ENCODE peak calls at places on chromosomes 7 and 10, in nine cellular contexts. One of them, this sample, is unnamed.

GRCh38 chr10:12644380-12645144 is 295.2 kb downstream of the CAMK1D start:
- DNase-seq in fibroblast of the aortic adventitia: no peak
- DNase-seq in IMR-90: no peak
- DNase-seq in PC-9: no peak
- DNase-seq in A549: no peak
- DNase-seq in GM23338: no peak
- DNase-seq in cardiac muscle cell: no peak
- DNase-seq in BJ: no peak
- DNase-seq in ovary: no peak
- DNase-seq in this sample: no peak

GRCh38 chr10:57694956-57695605 is 572.6 kb downstream of the IPMK start:
- DNase-seq in fibroblast of the aortic adventitia: no peak
- DNase-seq in IMR-90: peak
- DNase-seq in PC-9: no peak
- DNase-seq in A549: no peak
- DNase-seq in GM23338: no peak
- DNase-seq in cardiac muscle cell: no peak
- DNase-seq in BJ: no peak
- DNase-seq in ovary: no peak
- DNase-seq in this sample: peak

GRCh38 chr7:157027568-157028527 is 17.4 kb upstream of the MNX1 start:
- DNase-seq in fibroblast of the aortic adventitia: no peak
- DNase-seq in IMR-90: no peak
- DNase-seq in PC-9: peak
- DNase-seq in A549: no peak
- DNase-seq in GM23338: no peak
- DNase-seq in cardiac muscle cell: no peak
- DNase-seq in BJ: no peak
- DNase-seq in ovary: no peak
- DNase-seq in this sample: peak

GRCh38 chr7:46710927-46711326 is 789.9 kb upstream of the IGFBP3 start:
- DNase-seq in fibroblast of the aortic adventitia: no peak
- DNase-seq in IMR-90: no peak
- DNase-seq in PC-9: no peak
- DNase-seq in A549: no peak
- DNase-seq in GM23338: no peak
- DNase-seq in cardiac muscle cell: no peak
- DNase-seq in BJ: peak
- DNase-seq in ovary: no peak
- DNase-seq in this sample: peak

GRCh38 chr7:16579216-16579615 is 52.6 kb downstream of the LRRC72 start:
- DNase-seq in fibroblast of the aortic adventitia: no peak
- DNase-seq in IMR-90: no peak
- DNase-seq in PC-9: no peak
- DNase-seq in A549: no peak
- DNase-seq in GM23338: no peak
- DNase-seq in cardiac muscle cell: no peak
- DNase-seq in BJ: no peak
- DNase-seq in ovary: no peak
- DNase-seq in this sample: no peak

GRCh38 chr7:3520206-3520605 is 219.2 kb downstream of the SDK1 start:
- DNase-seq in fibroblast of the aortic adventitia: no peak
- DNase-seq in IMR-90: no peak
- DNase-seq in PC-9: no peak
- DNase-seq in A549: no peak
- DNase-seq in GM23338: no peak
- DNase-seq in cardiac muscle cell: peak
- DNase-seq in BJ: no peak
- DNase-seq in ovary: no peak
- DNase-seq in this sample: no peak

GRCh38 chr10:88065384-88066049 is 202.1 kb downstream of the PTEN start:
- DNase-seq in fibroblast of the aortic adventitia: no peak
- DNase-seq in IMR-90: no peak
- DNase-seq in PC-9: no peak
- DNase-seq in A549: no peak
- DNase-seq in GM23338: no peak
- DNase-seq in cardiac muscle cell: no peak
- DNase-seq in BJ: no peak
- DNase-seq in ovary: no peak
- DNase-seq in this sample: peak

GRCh38 chr10:80137031-80137712 is 4.6 kb downstream of the PLAC9 start:
- DNase-seq in fibroblast of the aortic adventitia: peak
- DNase-seq in IMR-90: peak
- DNase-seq in PC-9: no peak
- DNase-seq in A549: no peak
- DNase-seq in GM23338: no peak
- DNase-seq in cardiac muscle cell: no peak
- DNase-seq in BJ: no peak
- DNase-seq in ovary: no peak
- DNase-seq in this sample: peak

GRCh38 chr7:1514407-1514806 is 10.2 kb upstream of the INTS1 start:
- DNase-seq in fibroblast of the aortic adventitia: no peak
- DNase-seq in IMR-90: no peak
- DNase-seq in PC-9: no peak
- DNase-seq in A549: no peak
- DNase-seq in GM23338: no peak
- DNase-seq in cardiac muscle cell: no peak
- DNase-seq in BJ: no peak
- DNase-seq in ovary: no peak
- DNase-seq in this sample: no peak

GRCh38 chr10:91759581-91759986 is 38.6 kb upstream of the TNKS2 start:
- DNase-seq in fibroblast of the aortic adventitia: no peak
- DNase-seq in IMR-90: peak
- DNase-seq in PC-9: no peak
- DNase-seq in A549: no peak
- DNase-seq in GM23338: no peak
- DNase-seq in cardiac muscle cell: no peak
- DNase-seq in BJ: no peak
- DNase-seq in ovary: no peak
- DNase-seq in this sample: peak

GRCh38 chr10:86824151-86824550 is 67.7 kb downstream of the BMPR1A start:
- DNase-seq in fibroblast of the aortic adventitia: no peak
- DNase-seq in IMR-90: no peak
- DNase-seq in PC-9: no peak
- DNase-seq in A549: no peak
- DNase-seq in GM23338: peak
- DNase-seq in cardiac muscle cell: no peak
- DNase-seq in BJ: no peak
- DNase-seq in ovary: no peak
- DNase-seq in this sample: no peak

GRCh38 chr10:19985745-19986144 is 169.5 kb downstream of the PLXDC2 start:
- DNase-seq in fibroblast of the aortic adventitia: no peak
- DNase-seq in IMR-90: no peak
- DNase-seq in PC-9: no peak
- DNase-seq in A549: no peak
- DNase-seq in GM23338: no peak
- DNase-seq in cardiac muscle cell: no peak
- DNase-seq in BJ: no peak
- DNase-seq in ovary: no peak
- DNase-seq in this sample: no peak

GRCh38 chr7:76506081-76506440 is 4.3 kb upstream of the UPK3B start:
- DNase-seq in fibroblast of the aortic adventitia: no peak
- DNase-seq in IMR-90: no peak
- DNase-seq in PC-9: peak
- DNase-seq in A549: no peak
- DNase-seq in GM23338: no peak
- DNase-seq in cardiac muscle cell: no peak
- DNase-seq in BJ: no peak
- DNase-seq in ovary: no peak
- DNase-seq in this sample: no peak

GRCh38 chr7:141541375-141541774 is 9.8 kb upstream of the AGK start:
- DNase-seq in fibroblast of the aortic adventitia: no peak
- DNase-seq in IMR-90: no peak
- DNase-seq in PC-9: no peak
- DNase-seq in A549: no peak
- DNase-seq in GM23338: no peak
- DNase-seq in cardiac muscle cell: no peak
- DNase-seq in BJ: no peak
- DNase-seq in ovary: no peak
- DNase-seq in this sample: no peak

GRCh38 chr10:54854843-54855242 is 53.8 kb upstream of the PCDH15 start:
- DNase-seq in fibroblast of the aortic adventitia: no peak
- DNase-seq in IMR-90: no peak
- DNase-seq in PC-9: no peak
- DNase-seq in A549: no peak
- DNase-seq in GM23338: no peak
- DNase-seq in cardiac muscle cell: no peak
- DNase-seq in BJ: no peak
- DNase-seq in ovary: no peak
- DNase-seq in this sample: no peak
- TF ChIP-seq CTCF in fibroblast of the aortic adventitia: no peak
- TF ChIP-seq CTCF in IMR-90: no peak
- TF ChIP-seq CTCF in PC-9: no peak
- TF ChIP-seq CTCF in A549: no peak
- TF ChIP-seq CTCF in GM23338: no peak
- TF ChIP-seq CTCF in cardiac muscle cell: no peak
- TF ChIP-seq CTCF in BJ: no peak
- TF ChIP-seq CTCF in ovary: no peak
- TF ChIP-seq CTCF in this sample: no peak

GRCh38 chr10:73815719-73816030 is 4.3 kb upstream of the NDST2 start:
- DNase-seq in fibroblast of the aortic adventitia: no peak
- DNase-seq in IMR-90: no peak
- DNase-seq in PC-9: no peak
- DNase-seq in A549: no peak
- DNase-seq in GM23338: no peak
- DNase-seq in cardiac muscle cell: no peak
- DNase-seq in BJ: no peak
- DNase-seq in ovary: no peak
- DNase-seq in this sample: no peak
- H3K4me3 ChIP-seq in fibroblast of the aortic adventitia: no peak
- H3K4me3 ChIP-seq in IMR-90: no peak
- H3K4me3 ChIP-seq in PC-9: no peak
- H3K4me3 ChIP-seq in A549: no peak
- H3K4me3 ChIP-seq in GM23338: no peak
- H3K4me3 ChIP-seq in cardiac muscle cell: no peak
- H3K4me3 ChIP-seq in BJ: no peak
- H3K4me3 ChIP-seq in ovary: no peak
- H3K4me3 ChIP-seq in this sample: no peak

GRCh38 chr10:103706047-103706446 is 149.3 kb downstream of the SH3PXD2A start:
- DNase-seq in fibroblast of the aortic adventitia: no peak
- DNase-seq in IMR-90: no peak
- DNase-seq in PC-9: no peak
- DNase-seq in A549: no peak
- DNase-seq in GM23338: no peak
- DNase-seq in cardiac muscle cell: no peak
- DNase-seq in BJ: no peak
- DNase-seq in ovary: no peak
- DNase-seq in this sample: no peak
- TF ChIP-seq CTCF in fibroblast of the aortic adventitia: no peak
- TF ChIP-seq CTCF in IMR-90: no peak
- TF ChIP-seq CTCF in PC-9: no peak
- TF ChIP-seq CTCF in A549: no peak
- TF ChIP-seq CTCF in GM23338: peak
- TF ChIP-seq CTCF in cardiac muscle cell: no peak
- TF ChIP-seq CTCF in BJ: no peak
- TF ChIP-seq CTCF in ovary: no peak
- TF ChIP-seq CTCF in this sample: no peak

GRCh38 chr10:110871236-110872084 is at the start of gene PDCD4:
- DNase-seq in fibroblast of the aortic adventitia: peak
- DNase-seq in IMR-90: peak
- DNase-seq in PC-9: peak
- DNase-seq in A549: peak
- DNase-seq in GM23338: peak
- DNase-seq in cardiac muscle cell: peak
- DNase-seq in BJ: peak
- DNase-seq in ovary: peak
- DNase-seq in this sample: peak
- H3K4me3 ChIP-seq in fibroblast of the aortic adventitia: peak
- H3K4me3 ChIP-seq in IMR-90: peak
- H3K4me3 ChIP-seq in PC-9: peak
- H3K4me3 ChIP-seq in A549: peak
- H3K4me3 ChIP-seq in GM23338: peak
- H3K4me3 ChIP-seq in cardiac muscle cell: peak
- H3K4me3 ChIP-seq in BJ: peak
- H3K4me3 ChIP-seq in ovary: peak
- H3K4me3 ChIP-seq in this sample: peak

DNA sequence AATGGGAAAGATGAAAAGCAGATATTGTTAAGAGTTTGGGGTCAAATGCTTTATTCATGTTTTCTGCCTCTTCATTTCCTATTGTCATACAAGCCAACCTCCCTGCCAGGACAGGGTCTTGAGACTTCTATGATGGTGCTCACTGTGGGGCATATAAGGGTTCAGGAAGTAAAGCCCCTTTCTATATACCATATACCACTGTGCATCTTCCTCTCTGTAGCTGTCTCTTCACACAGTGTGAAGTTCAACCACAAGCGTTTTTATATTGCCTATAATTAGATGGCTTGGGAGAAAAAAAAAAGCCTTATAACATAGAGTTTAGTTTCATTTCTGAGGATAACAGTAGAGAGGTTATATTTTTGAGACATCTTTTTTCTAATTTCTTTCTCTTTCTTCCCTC is 389.8 kb upstream of the SORCS1 start:
- DNase-seq in fibroblast of the aortic adventitia: no peak
- DNase-seq in IMR-90: no peak
- DNase-seq in PC-9: no peak
- DNase-seq in A549: no peak
- DNase-seq in GM23338: no peak
- DNase-seq in cardiac muscle cell: no peak
- DNase-seq in BJ: no peak
- DNase-seq in ovary: no peak
- DNase-seq in this sample: no peak
- TF ChIP-seq CTCF in fibroblast of the aortic adventitia: no peak
- TF ChIP-seq CTCF in IMR-90: no peak
- TF ChIP-seq CTCF in PC-9: no peak
- TF ChIP-seq CTCF in A549: no peak
- TF ChIP-seq CTCF in GM23338: no peak
- TF ChIP-seq CTCF in cardiac muscle cell: no peak
- TF ChIP-seq CTCF in BJ: no peak
- TF ChIP-seq CTCF in ovary: no peak
- TF ChIP-seq CTCF in this sample: no peak

DNA sequence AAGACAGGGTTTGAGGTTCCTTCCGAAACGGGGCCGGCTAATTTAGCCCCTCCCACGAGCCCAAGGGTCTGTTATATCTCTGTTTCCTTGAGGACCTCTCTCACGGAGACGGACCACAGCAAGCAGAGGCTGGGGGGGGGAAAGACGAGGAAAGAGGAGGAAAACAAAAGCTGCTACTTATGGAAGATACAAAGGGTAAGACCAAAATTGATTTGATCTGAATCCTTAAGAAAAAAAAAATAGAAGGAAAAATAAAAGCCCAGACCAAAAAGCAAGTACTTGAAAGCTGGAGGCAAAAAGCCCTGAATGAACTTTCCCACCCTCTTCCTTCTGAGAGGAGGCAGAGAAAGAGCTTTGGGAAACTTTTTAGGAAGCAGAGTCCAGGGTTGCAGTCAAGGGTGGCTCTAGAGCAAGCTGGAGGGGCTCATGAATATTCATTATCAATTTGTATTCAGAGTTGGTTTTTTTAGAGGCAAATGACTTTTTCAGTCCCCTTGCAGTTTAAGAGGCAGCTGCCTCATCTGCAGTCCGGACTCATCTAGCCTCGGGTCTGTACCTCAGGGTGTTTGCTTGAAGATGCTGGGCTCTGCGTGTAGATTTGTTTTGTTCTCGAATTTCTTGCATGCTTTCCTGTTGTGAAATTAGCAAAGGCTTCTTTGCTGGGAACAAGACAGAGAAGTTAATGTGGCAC is at the start of gene ENTPD1:
- DNase-seq in fibroblast of the aortic adventitia: no peak
- DNase-seq in IMR-90: peak
- DNase-seq in PC-9: no peak
- DNase-seq in A549: no peak
- DNase-seq in GM23338: peak
- DNase-seq in cardiac muscle cell: peak
- DNase-seq in BJ: no peak
- DNase-seq in ovary: no peak
- DNase-seq in this sample: peak
- H3K4me3 ChIP-seq in fibroblast of the aortic adventitia: no peak
- H3K4me3 ChIP-seq in IMR-90: no peak
- H3K4me3 ChIP-seq in PC-9: no peak
- H3K4me3 ChIP-seq in A549: peak
- H3K4me3 ChIP-seq in GM23338: peak
- H3K4me3 ChIP-seq in cardiac muscle cell: peak
- H3K4me3 ChIP-seq in BJ: no peak
- H3K4me3 ChIP-seq in ovary: peak
- H3K4me3 ChIP-seq in this sample: no peak

This sample was measured in foreskin fibroblast.